ENCODE peak calls at places on chromosomes 5 and 9, in four cellular contexts. I, Q, G and B are unnamed samples.
A peak's percentile ranks its signal among the peaks of the same experiment; 100 is the strongest.

GRCh38 chr5:127793052-127793451 is 89.9 kb downstream of the CCDC192 start:
- DNase-seq in I (no peak), Q (no peak), G (no peak), B (no peak)

GRCh38 chr9:90140131-90140818 is 502.3 kb downstream of the DIRAS2 start:
- DNase-seq in I (no peak), Q (no peak), G (no peak), B (no peak)

GRCh38 chr9:95087659-95088242 is 229.8 kb downstream of the FANCC start:
- DNase-seq in I (no peak), Q (no peak), G (peak; percentile 17), B (peak; percentile 7)

GRCh38 chr5:87277279-87277835 is 9.7 kb downstream of the RASA1 start:
- DNase-seq in I (no peak), Q (peak; percentile 32), G (no peak), B (no peak)

GRCh38 chr5:8844206-8844605 is 701.7 kb downstream of the SEMA5A start:
- DNase-seq in I (no peak), Q (peak; percentile 12), G (no peak), B (no peak)

GRCh38 chr9:90261698-90262097 is 380.9 kb downstream of the DIRAS2 start:
- DNase-seq in I (no peak), Q (no peak), G (no peak), B (no peak)

GRCh38 chr5:181198905-181199519 is 6.0 kb downstream of the TRIM7 start:
- DNase-seq in I (no peak), Q (no peak), G (no peak), B (no peak)

GRCh38 chr5:56269216-56269927 is 36.2 kb upstream of the ANKRD55 start:
- DNase-seq in I (no peak), Q (peak; percentile 65), G (peak; percentile 71), B (peak; percentile 45)

GRCh38 chr5:128574041-128574440 is 36.0 kb upstream of the FBN2 start:
- DNase-seq in I (no peak), Q (peak; percentile 62), G (peak; percentile 70), B (peak; percentile 18)

GRCh38 chr5:112333236-112333850 is 85.7 kb downstream of the EPB41L4A start:
- DNase-seq in I (peak; percentile 43), Q (no peak), G (no peak), B (no peak)

GRCh38 chr9:126088336-126088735 is 238.3 kb upstream of the MVB12B start:
- DNase-seq in I (no peak), Q (no peak), G (no peak), B (no peak)

GRCh38 chr9:32663741-32664140 is 28.3 kb upstream of the TAF1L start:
- DNase-seq in I (no peak), Q (no peak), G (no peak), B (no peak)

GRCh38 chr5:59620535-59621212 is 272.9 kb downstream of the PDE4D start:
- DNase-seq in I (no peak), Q (no peak), G (no peak), B (no peak)

GRCh38 chr5:25669645-25670401 is 1025.0 kb upstream of the CDH10 start:
- DNase-seq in I (no peak), Q (no peak), G (no peak), B (no peak)

GRCh38 chr5:123557907-123558306 is 45.9 kb downstream of the CSNK1G3 start:
- DNase-seq in I (no peak), Q (no peak), G (no peak), B (no peak)

GRCh38 chr5:2262620-2263019 is 379.9 kb upstream of the IRX4 start:
- DNase-seq in I (no peak), Q (no peak), G (no peak), B (no peak)

GRCh38 chr5:58182287-58182841 is 277.5 kb downstream of the PLK2 start:
- DNase-seq in I (no peak), Q (no peak), G (no peak), B (no peak)

GRCh38 chr5:151660616-151661015 is 26.1 kb downstream of the SPARC start:
- DNase-seq in I (no peak), Q (peak; percentile 86), G (peak; percentile 91), B (peak; percentile 86)

GRCh38 chr5:32339878-32340277 is 27.1 kb upstream of the MTMR12 start:
- DNase-seq in I (no peak), Q (no peak), G (no peak), B (no peak)

GRCh38 chr9:101226161-101226560 is 158.6 kb downstream of the BAAT start:
- DNase-seq in I (no peak), Q (no peak), G (no peak), B (no peak)

GRCh38 chr9:69645488-69645887 is 26.7 kb downstream of the APBA1 start:
- DNase-seq in I (no peak), Q (no peak), G (no peak), B (no peak)

GRCh38 chr5:147398860-147399259 is 111.0 kb downstream of the DPYSL3 start:
- DNase-seq in I (no peak), Q (no peak), G (no peak), B (no peak)

GRCh38 chr5:2221450-2221849 is 338.7 kb upstream of the IRX4 start:
- DNase-seq in I (no peak), Q (no peak), G (no peak), B (no peak)

GRCh38 chr9:28378236-28378635 is 805.0 kb upstream of the C9orf72 start:
- DNase-seq in I (no peak), Q (no peak), G (no peak), B (no peak)

GRCh38 chr5:15286659-15287058 is 213.3 kb upstream of the FBXL7 start:
- DNase-seq in I (no peak), Q (no peak), G (no peak), B (no peak)

GRCh38 chr5:55591671-55592070 is 56.9 kb upstream of the PLPP1 start:
- DNase-seq in I (no peak), Q (no peak), G (no peak), B (no peak)

GRCh38 chr9:108270041-108270440 is 585.7 kb downstream of the ACTL7B start:
- DNase-seq in I (no peak), Q (peak; percentile 71), G (peak; percentile 62), B (peak; percentile 6)

GRCh38 chr5:177336112-177336511 is 15.4 kb downstream of the LMAN2 start:
- DNase-seq in I (no peak), Q (peak; percentile 21), G (peak; percentile 55), B (no peak)

GRCh38 chr5:111463304-111463703 is 49.0 kb downstream of the STARD4 start:
- DNase-seq in I (peak; percentile 36), Q (no peak), G (no peak), B (no peak)

GRCh38 chr5:1538276-1538675 is 14.5 kb upstream of the LPCAT1 start:
- DNase-seq in I (no peak), Q (no peak), G (no peak), B (no peak)

GRCh38 chr9:89526667-89527066 is 28.8 kb upstream of the SEMA4D start:
- DNase-seq in I (no peak), Q (no peak), G (no peak), B (no peak)

GRCh38 chr5:125835293-125836172 is 587.7 kb upstream of the GRAMD2B start:
- DNase-seq in I (no peak), Q (peak; percentile 31), G (peak; percentile 8), B (no peak)

GRCh38 chr9:97484134-97484533 is 17.3 kb upstream of the TMOD1 start:
- DNase-seq in I (no peak), Q (no peak), G (no peak), B (no peak)

GRCh38 chr9:132514821-132515220 is 67.6 kb upstream of the BARHL1 start:
- DNase-seq in I (no peak), Q (no peak), G (no peak), B (no peak)

GRCh38 chr9:34405719-34406118 is 29.0 kb upstream of the MYORG start:
- DNase-seq in I (no peak), Q (peak; percentile 77), G (peak; percentile 87), B (peak; percentile 26)

GRCh38 chr5:16502866-16503265 is 37.3 kb upstream of the ZNF622 start:
- DNase-seq in I (no peak), Q (peak; percentile 6), G (peak; percentile 55), B (no peak)

GRCh38 chr5:125874717-125875116 is 548.5 kb upstream of the GRAMD2B start:
- DNase-seq in I (no peak), Q (no peak), G (no peak), B (no peak)

GRCh38 chr9:111661802-111662491 is 542 bp downstream of the GNG10 start:
- DNase-seq in I (peak; percentile 7), Q (peak; percentile 53), G (peak; percentile 57), B (peak; percentile 14)

GRCh38 chr9:18442629-18443491 is 31.1 kb upstream of the ADAMTSL1 start:
- DNase-seq in I (peak; percentile 86), Q (peak; percentile 79), G (peak; percentile 85), B (peak; percentile 69)